ENCODE peak calls at places on chromosome 20, in seven cellular contexts. X is neuronal stem cell, T is frontal cortex, N is ACHN, M is EL, O is BE2C, Q is SK-N-MC. P is an unnamed sample.
A peak's percentile ranks its signal among the peaks of the same experiment; 100 is the strongest.

GRCh38 chr20:24389686-24390085 is 79.7 kb upstream of the SYNDIG1 start:
- DNase-seq in X (no peak), T (no peak), N (no peak), M (no peak), O (no peak), Q (no peak), P (peak; percentile 9)

GRCh38 chr20:38635721-38636285 is 34.2 kb downstream of the ARHGAP40 start:
- DNase-seq in X (no peak), T (no peak), N (no peak), M (peak; percentile 47), O (no peak), Q (no peak), P (no peak)

GRCh38 chr20:25081065-25081729 is 744 bp downstream of the VSX1 start:
- DNase-seq in X (peak; percentile 83), T (no peak), N (no peak), M (no peak), O (no peak), Q (no peak), P (no peak)

GRCh38 chr20:19944772-19945459 is 72.2 kb upstream of the NAA20 start:
- DNase-seq in X (no peak), T (no peak), N (no peak), M (no peak), O (no peak), Q (no peak), P (no peak)

GRCh38 chr20:33450867-33451266 is 7.3 kb upstream of the SNTA1 start:
- DNase-seq in X (no peak), T (no peak), N (no peak), M (peak; percentile 56), O (no peak), Q (no peak), P (no peak)

GRCh38 chr20:31496761-31497295 is 17.4 kb upstream of the HM13 start:
- DNase-seq in X (no peak), T (no peak), N (no peak), M (peak; percentile 33), O (peak; percentile 60), Q (no peak), P (no peak)

GRCh38 chr20:33992145-33992922 is 1.4 kb upstream of the RALY start:
- DNase-seq in X (no peak), T (no peak), N (no peak), M (no peak), O (no peak), Q (no peak), P (no peak)

GRCh38 chr20:47274449-47275108 is 81.9 kb downstream of the ZMYND8 start:
- DNase-seq in X (no peak), T (peak; percentile 66), N (peak; percentile 77), M (peak; percentile 92), O (no peak), Q (no peak), P (no peak)

GRCh38 chr20:22890605-22891300 is 144.4 kb upstream of the SSTR4 start:
- DNase-seq in X (no peak), T (no peak), N (no peak), M (no peak), O (no peak), Q (no peak), P (no peak)

GRCh38 chr20:57592263-57593092 is 27.7 kb downstream of the ZBP1 start:
- DNase-seq in X (no peak), T (no peak), N (no peak), M (no peak), O (no peak), Q (no peak), P (no peak)

GRCh38 chr20:24755411-24755922 is 193.6 kb upstream of the CST7 start:
- DNase-seq in X (no peak), T (no peak), N (no peak), M (no peak), O (no peak), Q (no peak), P (no peak)

GRCh38 chr20:4068708-4069107 is 53.4 kb upstream of the RNF24 start:
- DNase-seq in X (no peak), T (no peak), N (no peak), M (no peak), O (no peak), Q (no peak), P (no peak)

P was measured in naive B cell.